ENCODE peak calls at places on chromosomes 11 and 22, in six cellular contexts. J is keratinocyte; T is cardiac muscle cell; X is A549; B is ovary; U is effector memory CD4-positive, alpha-beta T cell. K is an unnamed sample.
A peak's percentile ranks its signal among the peaks of the same experiment; 100 is the strongest.

GRCh38 chr11:45087301-45087700 is 59.1 kb upstream of the PRDM11 start:
- DNase-seq in X (no peak), J (no peak), U (no peak), B (no peak), T (no peak), K (no peak)

GRCh38 chr22:40116496-40117200 is 61.1 kb upstream of the TNRC6B start:
- DNase-seq in B (no peak), T (no peak), J (no peak), U (peak; percentile 19), X (no peak), K (no peak)

GRCh38 chr22:26990503-26991189 is 333.3 kb downstream of the MIAT start:
- DNase-seq in X (no peak), J (no peak), U (no peak), T (no peak), B (no peak), K (no peak)

GRCh38 chr22:44738347-44738715 is 14.0 kb upstream of the ARHGAP8 start:
- DNase-seq in J (no peak), U (no peak), B (no peak), T (no peak), X (no peak), K (no peak)

GRCh38 chr11:121841487-121842167 is 274.4 kb downstream of the BLID start:
- DNase-seq in T (no peak), B (no peak), X (no peak), U (no peak), J (no peak), K (peak; percentile 92)

GRCh38 chr11:121534131-121535093 is 81.6 kb upstream of the SORL1-AS1 start:
- DNase-seq in U (no peak), X (no peak), J (no peak), B (peak; percentile 54), T (no peak), K (no peak)

GRCh38 chr11:109059402-109059801 is 362.6 kb upstream of the C11orf87 start:
- DNase-seq in X (no peak), B (no peak), U (no peak), T (no peak), J (no peak), K (no peak)

GRCh38 chr11:58075781-58076180 is 45.0 kb downstream of the OR6Q1 start:
- DNase-seq in X (no peak), T (no peak), B (no peak), J (no peak), U (no peak), K (peak; percentile 41)

GRCh38 chr11:112605093-112605666 is 344.5 kb upstream of the PLET1 start:
- DNase-seq in J (no peak), U (no peak), X (no peak), T (no peak), B (no peak), K (peak; percentile 76)

GRCh38 chr11:14275081-14275480 is 83.9 kb downstream of the RRAS2 start:
- DNase-seq in B (no peak), J (no peak), X (no peak), U (no peak), T (no peak), K (peak; percentile 40)

GRCh38 chr22:35758394-35758793 is 40.7 kb downstream of the APOL5 start:
- DNase-seq in J (no peak), B (no peak), U (no peak), X (no peak), T (no peak), K (no peak)

GRCh38 chr22:35766654-35767580 is 49.2 kb downstream of the APOL5 start:
- DNase-seq in T (peak; percentile 22), U (no peak), J (no peak), B (peak; percentile 36), X (no peak), K (peak; percentile 37)

GRCh38 chr22:35756722-35757121 is 39.0 kb downstream of the APOL5 start:
- DNase-seq in J (no peak), T (no peak), X (no peak), B (no peak), U (no peak), K (no peak)

GRCh38 chr22:35761037-35761436 is 43.4 kb downstream of the APOL5 start:
- DNase-seq in X (peak; percentile 33), B (no peak), T (peak; percentile 35), U (no peak), J (no peak), K (no peak)
- H3K27ac ChIP-seq in X (no peak overlapping the region), B (no peak overlapping the region), T (peak overlapping the region; percentile 72), U (no peak overlapping the region), J (no peak overlapping the region), K (no peak overlapping the region)

GRCh38 chr11:1832989-1833365 is 1.8 kb upstream of the SYT8 start:
- DNase-seq in T (no peak), X (no peak), U (no peak), J (no peak), B (peak; percentile 12), K (no peak)
- H3K27ac ChIP-seq in T (no peak overlapping the region), X (peak overlapping the region; percentile 73), U (no peak overlapping the region), J (no peak overlapping the region), B (no peak overlapping the region), K (no peak overlapping the region)

DNA sequence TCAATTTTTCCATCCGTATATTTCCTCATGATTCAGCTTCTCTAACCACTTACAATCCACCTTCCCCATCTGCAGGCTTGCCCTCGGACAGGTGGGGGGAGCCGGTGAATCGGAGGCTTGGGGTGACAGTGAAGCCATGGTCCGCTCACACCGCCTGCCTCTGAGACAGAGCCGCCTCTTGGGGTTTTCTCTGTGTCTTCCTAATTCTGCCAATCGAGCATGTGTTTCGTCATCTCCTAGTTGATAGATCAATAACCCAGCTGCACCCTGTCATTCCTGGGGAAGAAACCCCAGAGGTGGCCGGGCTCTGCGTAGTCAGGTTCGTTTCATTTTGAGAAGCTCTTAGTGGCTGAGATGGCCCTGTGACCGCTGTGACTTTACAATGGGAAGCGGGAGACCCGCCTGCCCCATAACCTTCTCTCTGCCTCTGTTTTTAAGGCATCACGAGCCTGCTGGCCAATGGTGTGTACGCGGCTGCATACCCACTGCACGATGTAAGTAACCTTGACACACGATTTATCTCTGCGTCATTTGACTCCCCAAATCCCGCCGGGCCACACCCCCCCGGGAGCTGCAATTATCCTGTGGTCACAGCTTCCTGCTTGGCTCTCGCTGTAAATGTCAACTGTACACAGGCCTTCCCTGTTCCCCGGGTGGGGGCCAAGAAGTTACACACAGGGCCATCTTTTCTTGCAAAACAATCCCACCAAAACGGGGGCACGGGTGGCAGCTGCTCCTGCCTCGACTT is 33.3 kb downstream of the ANO1 start:
- DNase-seq in B (no peak), T (peak; percentile 39), U (no peak), J (no peak), X (peak; percentile 39), K (peak; percentile 84)
- H3K27ac ChIP-seq in B (no peak overlapping the region), T (peak overlapping the region; percentile 76), U (no peak overlapping the region), J (no peak overlapping the region), X (no peak overlapping the region), K (no peak overlapping the region)

GRCh38 chr22:17726561-17727243 is 47.6 kb downstream of the BID start:
- DNase-seq in X (no peak), U (no peak), B (no peak), J (no peak), T (no peak), K (peak; percentile 46)

GRCh38 chr22:17728786-17729185 is 45.5 kb downstream of the BID start:
- DNase-seq in X (no peak), T (no peak), B (no peak), J (no peak), U (no peak), K (no peak)

GRCh38 chr22:17725465-17725800 is 48.8 kb downstream of the BID start:
- DNase-seq in T (no peak), X (no peak), B (no peak), U (no peak), J (no peak), K (no peak)

GRCh38 chr22:17729561-17729960 is 44.7 kb downstream of the BID start:
- DNase-seq in B (no peak), T (no peak), J (no peak), U (no peak), X (no peak), K (no peak)

DNA sequence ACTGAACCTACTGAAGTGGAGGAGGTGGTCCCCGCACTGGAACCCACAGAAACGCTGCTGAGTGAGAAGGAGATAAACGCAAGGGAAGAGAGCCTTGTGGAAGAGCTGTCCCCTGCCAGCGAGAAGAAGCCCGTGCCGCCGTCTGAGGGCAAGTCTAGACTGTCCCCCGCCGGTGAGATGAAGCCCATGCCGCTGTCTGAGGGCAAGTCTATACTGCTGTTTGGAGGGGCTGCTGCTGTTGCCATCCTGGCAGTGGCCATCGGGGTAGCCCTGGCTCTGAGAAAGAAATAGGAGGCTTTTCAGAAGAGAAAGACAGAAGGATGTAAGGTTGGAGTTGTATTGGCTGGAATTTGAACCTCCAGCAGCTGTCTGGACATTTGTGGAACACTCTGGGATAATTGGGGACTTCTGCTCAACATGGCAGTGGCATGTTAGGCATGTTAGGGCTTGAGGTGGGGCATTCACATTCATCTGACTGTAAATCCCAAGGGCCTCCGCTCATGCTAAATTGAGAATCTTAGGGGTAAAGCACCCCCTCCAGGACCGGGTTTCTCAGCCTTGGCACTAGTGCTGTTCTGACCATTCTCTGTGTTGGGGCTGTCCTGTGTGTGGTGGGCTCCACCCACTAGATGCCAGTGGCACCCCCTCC is 46.9 kb downstream of the BID start:
- DNase-seq in B (no peak), U (no peak), X (no peak), J (no peak), T (no peak), K (no peak)
- H3K27ac ChIP-seq in B (no peak overlapping the region), U (no peak overlapping the region), X (no peak overlapping the region), J (no peak overlapping the region), T (peak overlapping the region; percentile 90), K (peak overlapping the region; percentile 43)

DNA sequence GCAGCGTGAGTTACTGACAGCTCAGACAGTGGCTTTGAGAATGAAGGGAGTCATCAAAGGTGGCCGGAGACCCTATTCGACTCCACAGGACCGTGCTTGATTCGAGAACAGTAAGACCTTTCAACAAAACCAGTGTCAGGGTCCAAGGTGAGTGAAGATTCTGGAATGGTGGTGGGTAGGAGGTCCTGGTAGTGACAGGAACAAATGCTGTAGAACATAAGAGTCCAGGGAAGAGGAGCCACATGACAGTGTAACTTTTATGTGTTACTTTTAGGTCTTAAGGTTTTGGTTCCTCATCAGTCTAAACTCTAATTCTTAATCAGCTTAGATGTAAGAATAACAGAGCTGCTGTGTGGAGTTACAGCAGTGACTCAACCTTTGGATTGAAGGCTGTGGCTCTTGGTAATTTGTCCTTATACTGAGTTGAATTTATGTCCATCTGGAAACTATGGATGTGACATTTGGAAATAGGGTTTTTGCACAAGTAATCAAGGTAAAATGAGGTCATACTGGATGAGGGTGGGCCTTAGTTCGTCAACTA is 1.8 kb downstream of the TBC1D22A start:
- DNase-seq in B (no peak), T (no peak), X (no peak), U (no peak), J (no peak), K (no peak)
- H3K27ac ChIP-seq in B (no peak overlapping the region), T (no peak overlapping the region), X (no peak overlapping the region), U (peak overlapping the region; percentile 96), J (no peak overlapping the region), K (no peak overlapping the region)

GRCh38 chr11:77019976-77020591 is 14.1 kb upstream of the B3GNT6 start:
- DNase-seq in B (no peak), X (peak; percentile 89), T (no peak), U (no peak), J (no peak), K (peak; percentile 47)
- H3K27ac ChIP-seq in B (no peak overlapping the region), X (peak overlapping the region; percentile 68), T (no peak overlapping the region), U (no peak overlapping the region), J (no peak overlapping the region), K (no peak overlapping the region)

K was measured in astrocyte.